ENCODE peak calls at places on chromosomes 7 and 10, in six cellular contexts. Q is right cardiac atrium, E is tibial nerve, G is body of pancreas, T is GM23248, D is left ventricle myocardium inferior. V is an unnamed sample.

GRCh38 chr7:28347462-28347861 is 64.9 kb upstream of the CREB5 start:
- DNase-seq in Q (no peak), E (no peak), G (no peak), T (peak), D (no peak), V (no peak)

GRCh38 chr10:71527135-71527534 is 130.4 kb downstream of the CDH23 start:
- DNase-seq in Q (no peak), E (no peak), G (peak), T (no peak), D (no peak), V (no peak)

GRCh38 chr7:34137176-34137575 is 231.8 kb downstream of the BMPER start:
- DNase-seq in Q (no peak), E (no peak), G (no peak), T (no peak), D (no peak), V (no peak)

GRCh38 chr7:140723574-140723973 is 27.1 kb downstream of the NDUFB2 start:
- DNase-seq in Q (no peak), E (no peak), G (no peak), T (no peak), D (no peak), V (no peak)

GRCh38 chr10:112404612-112405011 is 30.7 kb downstream of the ACSL5 start:
- DNase-seq in Q (no peak), E (no peak), G (no peak), T (peak), D (no peak), V (no peak)

GRCh38 chr10:130810856-130811255 is 500.7 kb downstream of the TCERG1L start:
- DNase-seq in Q (no peak), E (no peak), G (no peak), T (no peak), D (no peak), V (no peak)

GRCh38 chr7:26153246-26153822 is 1.3 kb downstream of the NFE2L3 start:
- DNase-seq in Q (no peak), E (no peak), G (no peak), T (no peak), D (no peak), V (no peak)

GRCh38 chr7:135143874-135144668 is 3.8 kb upstream of the TMEM140 start:
- DNase-seq in Q (no peak), E (no peak), G (no peak), T (no peak), D (no peak), V (no peak)

GRCh38 chr7:136692221-136692620 is 176.2 kb upstream of the CHRM2 start:
- DNase-seq in Q (no peak), E (no peak), G (no peak), T (no peak), D (no peak), V (no peak)

GRCh38 chr10:33927347-33927746 is 592.9 kb upstream of the NRP1 start:
- DNase-seq in Q (peak), E (no peak), G (no peak), T (no peak), D (no peak), V (no peak)

GRCh38 chr10:89296227-89296648 is 5.6 kb upstream of the IFIT2 start:
- DNase-seq in Q (no peak), E (no peak), G (no peak), T (peak), D (no peak), V (no peak)
- H3K27ac ChIP-seq in Q (no peak), E (peak), G (no peak), T (peak), D (peak), V (peak)

DNA sequence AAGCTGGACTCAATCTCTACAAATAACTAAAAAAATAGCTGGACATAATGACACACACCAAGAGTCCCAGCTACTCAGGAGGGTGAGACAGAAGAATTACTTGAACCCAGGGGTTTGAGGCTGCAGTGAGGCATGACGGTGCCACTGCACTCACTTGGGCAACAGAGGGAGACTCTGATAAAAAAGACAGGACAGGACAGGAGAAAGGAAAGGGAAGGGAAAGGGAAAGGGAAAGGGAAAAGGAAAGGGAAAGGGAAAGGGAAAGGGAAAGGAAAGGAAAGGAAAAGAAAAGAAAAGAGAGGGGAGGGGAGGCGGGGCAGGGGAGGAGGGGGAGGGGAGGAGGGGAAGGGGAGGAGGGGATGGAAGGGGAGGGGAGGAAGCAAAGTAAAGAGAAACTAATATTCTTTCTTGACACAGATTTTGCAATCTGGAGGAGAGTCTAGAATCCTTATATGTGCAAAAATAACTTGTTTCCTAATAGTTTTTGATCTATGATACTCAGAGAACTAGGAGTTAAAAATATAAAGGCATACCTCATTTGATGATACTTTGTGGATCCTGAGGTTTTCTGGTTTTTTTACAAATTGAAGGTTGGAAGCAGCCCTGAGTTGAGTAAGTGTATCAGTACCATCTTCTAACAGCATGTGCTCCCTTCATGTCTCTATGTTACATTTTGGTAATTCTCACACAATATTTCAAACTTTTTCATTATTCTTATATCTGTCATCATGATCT is 8.0 kb downstream of the SAR1A start:
- DNase-seq in Q (no peak), E (no peak), G (no peak), T (peak), D (no peak), V (no peak)
- H3K27ac ChIP-seq in Q (no peak), E (peak), G (no peak), T (no peak), D (no peak), V (no peak)

GRCh38 chr10:110862961-110863360 is 8.8 kb upstream of the PDCD4 start:
- DNase-seq in Q (no peak), E (no peak), G (no peak), T (no peak), D (no peak), V (no peak)

GRCh38 chr10:110859947-110860376 is 11.8 kb upstream of the PDCD4 start:
- DNase-seq in Q (no peak), E (no peak), G (no peak), T (peak), D (no peak), V (no peak)

GRCh38 chr10:110861930-110862677 is 9.6 kb upstream of the PDCD4 start:
- DNase-seq in Q (no peak), E (no peak), G (peak), T (peak), D (no peak), V (no peak)

GRCh38 chr10:110860576-110861241 is 11.0 kb upstream of the PDCD4 start:
- DNase-seq in Q (no peak), E (no peak), G (no peak), T (no peak), D (no peak), V (peak)

GRCh38 chr10:110861476-110861875 is 10.3 kb upstream of the PDCD4 start:
- DNase-seq in Q (no peak), E (no peak), G (no peak), T (no peak), D (no peak), V (no peak)
- H3K27ac ChIP-seq in Q (no peak), E (peak), G (peak), T (no peak), D (no peak), V (no peak)

DNA sequence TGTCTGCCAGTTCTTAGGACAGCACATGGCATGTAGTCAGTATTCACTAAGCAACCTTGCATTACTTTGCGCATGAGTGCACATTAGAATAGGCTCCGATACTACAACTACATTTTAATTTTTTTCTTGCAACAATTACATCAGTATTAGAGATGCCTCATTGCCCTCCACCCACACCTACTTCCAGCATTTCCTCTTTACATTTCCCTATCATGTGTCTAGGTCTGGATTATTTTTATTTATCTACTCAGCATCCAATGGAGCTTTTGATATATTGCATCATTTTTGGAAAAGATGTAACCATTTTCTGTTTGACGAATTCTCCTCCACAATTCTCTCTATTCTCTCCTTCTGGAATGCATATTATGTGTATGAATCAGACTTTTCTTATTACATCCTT is 258.2 kb upstream of the GLI3 start:
- DNase-seq in Q (no peak), E (no peak), G (no peak), T (peak), D (no peak), V (no peak)
- H3K27ac ChIP-seq in Q (no peak), E (peak), G (no peak), T (no peak), D (peak), V (no peak)

DNA sequence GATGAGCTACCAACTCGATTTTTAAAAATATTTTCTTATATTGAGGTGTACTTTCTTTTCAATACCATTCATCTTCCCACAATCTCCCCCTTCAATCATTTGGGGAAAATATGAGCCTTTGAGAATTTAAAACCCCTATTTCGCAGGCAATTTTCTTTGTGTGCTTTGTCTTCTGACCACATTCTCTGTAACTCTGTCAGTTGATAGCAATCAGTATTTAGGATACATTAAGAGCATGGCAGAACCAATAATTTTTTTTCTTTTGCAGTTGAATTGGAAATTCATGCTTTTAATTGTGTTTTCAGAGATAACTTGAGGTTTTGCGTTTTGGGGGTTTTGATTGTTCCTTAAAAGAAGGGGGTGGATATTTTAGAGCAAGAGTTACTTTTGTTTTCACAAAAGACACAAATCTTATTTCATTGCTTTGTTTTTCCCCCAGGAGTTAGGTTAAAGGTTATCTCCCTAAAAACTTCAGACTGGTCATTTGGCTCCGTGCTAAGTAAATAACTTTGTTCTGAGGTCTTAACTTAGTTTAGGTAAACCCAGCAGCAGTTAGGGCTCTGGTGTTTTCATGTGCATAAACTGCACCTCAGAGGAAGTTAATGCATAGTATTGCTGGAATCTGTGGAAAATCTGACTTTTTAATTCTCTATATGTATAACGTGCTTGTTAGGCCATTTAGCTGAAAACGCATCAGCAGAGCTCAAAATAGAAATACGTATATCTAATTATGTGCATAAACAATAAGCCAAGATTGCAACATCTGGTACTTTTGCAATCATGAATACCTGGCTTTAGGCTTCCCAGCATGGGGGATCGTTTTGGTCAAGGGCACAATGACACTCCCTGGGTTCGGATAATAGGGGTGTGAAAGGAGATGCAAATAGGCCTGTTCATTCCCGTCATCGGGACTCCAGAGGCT is 676.4 kb upstream of the ANKRD30A start:
- DNase-seq in Q (no peak), E (no peak), G (no peak), T (no peak), D (no peak), V (no peak)
- H3K27ac ChIP-seq in Q (no peak), E (no peak), G (peak), T (no peak), D (peak), V (no peak)

DNA sequence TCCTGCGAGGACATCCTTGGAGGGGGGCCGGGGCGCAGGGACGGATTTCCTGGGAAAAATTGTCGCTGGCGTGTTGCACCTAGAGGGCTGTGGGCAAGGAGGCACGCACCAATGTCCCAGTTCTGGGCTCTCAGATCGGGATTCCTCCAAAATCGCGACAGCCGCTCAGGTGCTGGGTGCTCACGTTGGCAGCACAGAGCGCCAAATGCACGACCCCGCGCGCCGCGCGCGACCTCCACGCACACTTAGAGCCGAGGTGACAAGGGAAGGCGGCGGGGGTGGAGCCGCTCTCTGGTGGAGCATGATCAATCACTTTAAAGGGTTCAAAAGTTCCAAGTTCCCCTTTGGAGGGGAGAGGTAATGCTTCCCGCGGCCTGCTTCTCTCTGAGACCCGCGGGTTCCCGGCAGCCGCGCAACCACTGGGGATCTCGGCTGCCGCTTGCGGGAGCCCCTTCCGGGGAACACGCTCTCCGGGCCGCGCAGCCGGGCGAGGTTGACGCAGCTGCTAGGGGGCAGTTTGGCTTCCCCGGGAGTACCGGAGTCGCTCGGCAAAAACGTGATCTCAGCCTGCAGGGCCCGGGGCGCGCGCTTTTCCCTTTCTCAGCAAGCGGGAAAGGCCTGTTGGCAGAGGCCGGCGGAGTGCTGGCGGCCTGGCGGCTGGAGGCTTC is 25.4 kb downstream of the SKIDA1 start:
- DNase-seq in Q (peak), E (no peak), G (no peak), T (no peak), D (peak), V (peak)
- H3K27ac ChIP-seq in Q (peak), E (peak), G (no peak), T (no peak), D (no peak), V (no peak)

DNA sequence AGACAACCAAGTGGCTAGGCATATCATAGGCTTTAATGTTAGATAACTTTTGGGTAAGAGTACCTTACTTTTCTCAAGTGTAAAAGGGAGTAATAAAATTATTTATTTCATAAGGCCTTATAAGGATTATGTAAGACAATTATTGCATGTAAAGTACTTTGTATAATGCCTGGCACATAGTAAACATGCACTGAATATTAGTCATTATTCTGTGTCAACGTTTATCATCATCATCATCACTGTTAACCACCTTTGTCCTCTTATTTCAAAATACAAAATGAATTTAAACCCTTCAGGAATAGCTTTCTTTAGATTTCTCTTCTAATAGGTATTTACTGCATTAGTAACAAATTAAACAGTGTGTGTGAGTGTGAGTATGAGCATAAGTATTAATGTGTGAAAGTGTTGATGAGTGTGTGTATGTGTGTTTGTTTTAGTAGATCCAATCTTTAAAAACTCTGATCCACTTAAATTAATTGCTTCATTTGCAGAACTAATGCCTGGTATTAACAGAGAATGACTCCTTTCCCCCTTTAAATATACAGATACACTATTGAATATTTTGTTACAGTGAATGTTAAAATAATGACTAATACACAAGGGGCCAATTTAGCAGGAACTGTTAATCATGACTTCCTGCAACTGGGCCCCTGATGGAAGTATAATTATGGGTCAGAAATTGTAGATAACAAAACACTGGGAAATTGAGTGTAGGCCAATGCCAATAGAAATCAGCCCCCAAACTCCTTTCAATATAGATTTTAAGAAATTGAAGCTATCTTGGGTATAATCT is 213.3 kb upstream of the FZD8 start:
- DNase-seq in Q (no peak), E (no peak), G (no peak), T (peak), D (no peak), V (no peak)
- H3K27ac ChIP-seq in Q (no peak), E (no peak), G (no peak), T (no peak), D (no peak), V (no peak)

DNA sequence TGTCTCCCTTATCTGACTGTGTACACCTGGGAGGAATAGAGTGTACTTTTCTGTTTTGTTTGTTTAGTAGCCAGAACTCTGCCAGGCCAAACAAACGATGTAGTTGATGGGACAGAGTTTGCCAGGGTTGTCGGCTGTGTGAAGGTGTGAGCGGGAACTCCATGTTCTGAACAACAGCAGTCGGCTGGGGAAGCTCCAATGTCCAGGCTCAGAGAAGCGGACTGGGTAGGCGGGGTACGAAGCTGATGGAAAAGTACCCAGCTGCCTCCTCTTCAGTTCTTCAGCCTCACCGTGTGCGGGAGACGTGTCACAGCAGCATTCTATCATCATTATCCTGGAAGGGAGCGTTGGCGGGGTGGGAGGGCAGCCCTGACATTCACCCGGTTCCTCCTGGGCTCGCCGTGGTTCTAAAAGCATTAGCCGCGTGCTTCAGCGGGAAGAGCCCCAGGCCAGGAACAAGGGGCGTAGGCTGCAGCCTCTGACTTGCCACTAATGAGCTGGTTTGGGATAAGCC is 52.9 kb downstream of the PFKFB3 start:
- DNase-seq in Q (no peak), E (no peak), G (peak), T (no peak), D (no peak), V (no peak)
- H3K27ac ChIP-seq in Q (no peak), E (no peak), G (peak), T (no peak), D (no peak), V (no peak)

GRCh38 chr10:120282421-120282820 is 174.6 kb upstream of the PLPP4 start:
- DNase-seq in Q (no peak), E (no peak), G (no peak), T (no peak), D (no peak), V (no peak)
- H3K27ac ChIP-seq in Q (no peak), E (no peak), G (no peak), T (no peak), D (no peak), V (no peak)

GRCh38 chr10:6410830-6411229 is 169.2 kb downstream of the PRKCQ start:
- DNase-seq in Q (no peak), E (no peak), G (no peak), T (no peak), D (no peak), V (no peak)

GRCh38 chr10:6407034-6407721 is 172.9 kb downstream of the PRKCQ start:
- DNase-seq in Q (no peak), E (no peak), G (no peak), T (no peak), D (no peak), V (no peak)

GRCh38 chr10:6408799-6409198 is 171.3 kb downstream of the PRKCQ start:
- DNase-seq in Q (no peak), E (no peak), G (no peak), T (no peak), D (no peak), V (no peak)

GRCh38 chr10:6411424-6411823 is 168.7 kb downstream of the PRKCQ start:
- DNase-seq in Q (no peak), E (no peak), G (no peak), T (no peak), D (no peak), V (no peak)

GRCh38 chr10:6409982-6410694 is 169.9 kb downstream of the PRKCQ start:
- DNase-seq in Q (no peak), E (no peak), G (peak), T (peak), D (no peak), V (peak)
- H3K27ac ChIP-seq in Q (peak), E (no peak), G (no peak), T (no peak), D (peak), V (peak)